ENCODE peak calls at places on chromosomes 3 and 15, in six cellular contexts. V is astrocyte of the spinal cord, P is NCI-H345, Q is RCC 7860, X is PC-9, H is anterior cingulate cortex. D is an unnamed sample.

GRCh38 chr3:170429050-170429449 is 10.4 kb downstream of the CLDN11 start:
- DNase-seq in V (peak), P (no peak), Q (peak), X (no peak), H (no peak), D (peak)

GRCh38 chr15:43441316-43441715 is 51.6 kb downstream of the TP53BP1 start:
- DNase-seq in V (peak), P (peak), Q (peak), X (no peak), H (no peak), D (no peak)

GRCh38 chr15:101010781-101011180 is 91.6 kb downstream of the LRRK1 start:
- DNase-seq in V (no peak), P (no peak), Q (no peak), X (no peak), H (no peak), D (no peak)

GRCh38 chr15:84816694-84817460 is at the start of gene ALPK3:
- DNase-seq in V (no peak), P (no peak), Q (no peak), X (peak), H (no peak), D (no peak)

GRCh38 chr15:71167445-71168162 is 52.3 kb downstream of the THSD4 start:
- DNase-seq in V (no peak), P (no peak), Q (no peak), X (no peak), H (no peak), D (no peak)

GRCh38 chr3:132407025-132407424 is 10.3 kb upstream of the DNAJC13 start:
- DNase-seq in V (no peak), P (no peak), Q (no peak), X (no peak), H (no peak), D (no peak)

GRCh38 chr15:70195808-70196304 is 98.1 kb upstream of the TLE3 start:
- DNase-seq in V (peak), P (no peak), Q (peak), X (peak), H (peak), D (peak)

GRCh38 chr3:62094461-62094860 is 278.9 kb downstream of the FEZF2 start:
- DNase-seq in V (no peak), P (no peak), Q (no peak), X (no peak), H (no peak), D (no peak)

GRCh38 chr3:4670352-4670751 is 177.2 kb downstream of the ITPR1 start:
- DNase-seq in V (no peak), P (no peak), Q (no peak), X (no peak), H (no peak), D (no peak)

GRCh38 chr15:91967935-91968605 is 114.6 kb downstream of the SLCO3A1 start:
- DNase-seq in V (peak), P (no peak), Q (peak), X (no peak), H (no peak), D (peak)

GRCh38 chr3:147305533-147306241 is 100.7 kb downstream of the ZIC4 start:
- DNase-seq in V (peak), P (no peak), Q (no peak), X (no peak), H (no peak), D (no peak)

GRCh38 chr15:97968380-97968779 is 7.9 kb downstream of the ARRDC4 start:
- DNase-seq in V (peak), P (no peak), Q (no peak), X (no peak), H (no peak), D (no peak)

GRCh38 chr3:151265866-151266265 is 12.5 kb downstream of the P2RY14 start:
- DNase-seq in V (no peak), P (no peak), Q (no peak), X (no peak), H (no peak), D (no peak)

GRCh38 chr3:57793737-57794187 is 37.7 kb downstream of the SLMAP start:
- DNase-seq in V (peak), P (no peak), Q (no peak), X (no peak), H (no peak), D (peak)

GRCh38 chr3:124174463-124174862 is 182.5 kb upstream of the ROPN1 start:
- DNase-seq in V (no peak), P (peak), Q (peak), X (no peak), H (no peak), D (peak)

GRCh38 chr3:55309336-55309735 is 177.8 kb downstream of the WNT5A start:
- DNase-seq in V (no peak), P (no peak), Q (peak), X (no peak), H (no peak), D (no peak)

GRCh38 chr3:170953229-170953628 is 44.8 kb upstream of the EIF5A2 start:
- DNase-seq in V (no peak), P (no peak), Q (no peak), X (no peak), H (no peak), D (no peak)

GRCh38 chr15:41483115-41483514 is 10.6 kb upstream of the ITPKA start:
- DNase-seq in V (no peak), P (no peak), Q (no peak), X (no peak), H (no peak), D (no peak)

GRCh38 chr15:45637552-45638033 is 2.8 kb downstream of the SQOR start:
- DNase-seq in V (peak), P (no peak), Q (peak), X (no peak), H (no peak), D (peak)

GRCh38 chr15:79957741-79958140 is 13.3 kb downstream of the BCL2A1 start:
- DNase-seq in V (no peak), P (no peak), Q (no peak), X (no peak), H (no peak), D (no peak)

GRCh38 chr15:98286200-98286599 is 325.7 kb downstream of the ARRDC4 start:
- DNase-seq in V (no peak), P (no peak), Q (no peak), X (no peak), H (no peak), D (no peak)

GRCh38 chr3:40487172-40487571 is 10.2 kb downstream of the ZNF619 start:
- DNase-seq in V (no peak), P (no peak), Q (no peak), X (no peak), H (no peak), D (no peak)

D was measured in Caki2.